ENCODE peak calls at places on chromosomes 6 and 20, in five cellular contexts. One of them, this sample, is unnamed.

GRCh38 chr6:130132286-130132701 is 90.5 kb downstream of the SAMD3 start:
- DNase-seq in AG08396: no peak
- DNase-seq in Right ventricle myocardium superior: no peak
- DNase-seq in SHP77: no peak
- DNase-seq in NCI-H510A: no peak
- DNase-seq in this sample: no peak

GRCh38 chr6:36545767-36546663 is 1.3 kb downstream of the STK38 start:
- DNase-seq in AG08396: peak; percentile 36
- DNase-seq in SHP77: no peak
- DNase-seq in NCI-H510A: no peak
- DNase-seq in Right ventricle myocardium superior: no peak
- DNase-seq in this sample: peak; percentile 20

GRCh38 chr20:38888059-38888831 is 38.0 kb upstream of the FAM83D start:
- DNase-seq in SHP77: no peak
- DNase-seq in AG08396: no peak
- DNase-seq in Right ventricle myocardium superior: no peak
- DNase-seq in NCI-H510A: no peak
- DNase-seq in this sample: no peak

GRCh38 chr6:127855542-127856159 is 45.2 kb downstream of the THEMIS start:
- DNase-seq in Right ventricle myocardium superior: no peak
- DNase-seq in NCI-H510A: no peak
- DNase-seq in AG08396: peak; percentile 8
- DNase-seq in SHP77: no peak
- DNase-seq in this sample: peak; percentile 20

GRCh38 chr20:31595654-31596411 is 9.3 kb upstream of the ID1 start:
- DNase-seq in AG08396: peak; percentile 89
- DNase-seq in NCI-H510A: no peak
- DNase-seq in SHP77: peak; percentile 57
- DNase-seq in Right ventricle myocardium superior: peak; percentile 91
- DNase-seq in this sample: peak; percentile 63

GRCh38 chr6:146859206-146859605 is 260.4 kb downstream of the ADGB start:
- DNase-seq in Right ventricle myocardium superior: no peak
- DNase-seq in SHP77: no peak
- DNase-seq in NCI-H510A: no peak
- DNase-seq in AG08396: no peak
- DNase-seq in this sample: no peak

GRCh38 chr6:166375013-166375412 is 7.7 kb downstream of the MPC1 start:
- DNase-seq in AG08396: no peak
- DNase-seq in SHP77: no peak
- DNase-seq in Right ventricle myocardium superior: no peak
- DNase-seq in NCI-H510A: no peak
- DNase-seq in this sample: no peak

GRCh38 chr20:63151554-63152321 is 64.2 kb downstream of the YTHDF1 start:
- DNase-seq in AG08396: peak; percentile 68
- DNase-seq in Right ventricle myocardium superior: peak; percentile 41
- DNase-seq in SHP77: peak; percentile 72
- DNase-seq in NCI-H510A: no peak
- DNase-seq in this sample: no peak

GRCh38 chr6:23106951-23107350 is 537.6 kb downstream of the HDGFL1 start:
- DNase-seq in AG08396: no peak
- DNase-seq in NCI-H510A: no peak
- DNase-seq in SHP77: no peak
- DNase-seq in Right ventricle myocardium superior: no peak
- DNase-seq in this sample: peak; percentile 66

GRCh38 chr20:41407617-41408016 is 41.0 kb upstream of the EMILIN3 start:
- DNase-seq in SHP77: no peak
- DNase-seq in AG08396: no peak
- DNase-seq in NCI-H510A: no peak
- DNase-seq in Right ventricle myocardium superior: no peak
- DNase-seq in this sample: no peak

GRCh38 chr20:35174458-35175216 is 2.8 kb downstream of the PROCR start:
- DNase-seq in AG08396: peak; percentile 23
- DNase-seq in NCI-H510A: no peak
- DNase-seq in SHP77: no peak
- DNase-seq in Right ventricle myocardium superior: no peak
- DNase-seq in this sample: no peak